ENCODE peak calls at places on chromosomes 16 and 17, in eight cellular contexts. O is transverse colon, Q is Calu3, Y is AG04450, A is IMR-90, C is HCT116, F is activated B cell treated with CpG ODN at 0.5 μM for 24 hours, E is astrocyte of the spinal cord. M is an unnamed sample.

GRCh38 chr17:66414528-66415175 is 112.2 kb downstream of the PRKCA start:
- DNase-seq in O (no peak), Q (no peak), Y (no peak), A (no peak), C (no peak), F (no peak), E (no peak), M (no peak)

GRCh38 chr17:18129041-18129502 is 20.5 kb downstream of the MYO15A start:
- DNase-seq in O (no peak), Q (peak), Y (peak), A (peak), C (no peak), F (no peak), E (peak), M (no peak)

GRCh38 chr16:50602531-50603205 is 54.5 kb downstream of the NKD1 start:
- DNase-seq in O (peak), Q (no peak), Y (no peak), A (no peak), C (no peak), F (no peak), E (no peak), M (peak)

GRCh38 chr16:54928016-54928356 is 2.7 kb upstream of the IRX5 start:
- DNase-seq in O (no peak), Q (peak), Y (no peak), A (no peak), C (no peak), F (no peak), E (peak), M (peak)

GRCh38 chr16:1979271-1980025 is 1.8 kb downstream of the NOXO1 start:
- DNase-seq in O (peak), Q (peak), Y (no peak), A (no peak), C (no peak), F (no peak), E (no peak), M (peak)

GRCh38 chr17:77356690-77357201 is 216.0 kb downstream of the SEC14L1 start:
- DNase-seq in O (no peak), Q (no peak), Y (no peak), A (no peak), C (no peak), F (no peak), E (no peak), M (no peak)

GRCh38 chr17:73595068-73595865 is 49.0 kb downstream of the SDK2 start:
- DNase-seq in O (peak), Q (peak), Y (no peak), A (no peak), C (no peak), F (peak), E (no peak), M (peak)

GRCh38 chr16:87834668-87835473 is 34.4 kb downstream of the SLC7A5 start:
- DNase-seq in O (no peak), Q (no peak), Y (no peak), A (peak), C (no peak), F (no peak), E (peak), M (no peak)

GRCh38 chr17:31392856-31393748 is 1.6 kb downstream of the RAB11FIP4 start:
- DNase-seq in O (no peak), Q (no peak), Y (no peak), A (no peak), C (no peak), F (peak), E (no peak), M (no peak)

GRCh38 chr17:73657473-73658116 is 13.3 kb upstream of the SDK2 start:
- DNase-seq in O (peak), Q (peak), Y (no peak), A (no peak), C (peak), F (no peak), E (no peak), M (peak)

DNA sequence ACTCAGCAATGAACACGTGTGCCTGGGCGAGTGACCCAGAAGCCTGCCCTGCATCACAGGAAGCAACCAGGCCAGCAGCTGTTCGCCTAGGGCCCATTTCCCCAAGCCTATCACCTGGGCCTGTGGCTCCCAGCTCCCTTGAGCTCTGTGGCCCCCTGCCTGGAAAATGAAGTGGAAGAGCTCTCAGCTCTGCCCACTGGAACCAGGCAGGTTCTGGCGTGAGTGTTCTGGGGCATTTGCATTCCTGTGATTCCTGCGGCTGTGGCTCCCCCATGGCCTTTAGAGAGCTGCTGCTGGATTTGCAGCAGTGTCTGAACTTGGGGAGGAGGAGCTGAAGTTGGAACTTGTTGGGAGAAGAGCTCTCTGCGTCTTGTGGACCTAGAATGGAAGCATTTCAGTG is 22.8 kb downstream of the PGS1 start:
- DNase-seq in O (no peak), Q (no peak), Y (no peak), A (peak), C (no peak), F (no peak), E (peak), M (no peak)
- TF ChIP-seq CTCF in O (no peak), Q (no peak), Y (no peak), A (no peak), C (no peak), F (no peak), E (no peak), M (no peak)

DNA sequence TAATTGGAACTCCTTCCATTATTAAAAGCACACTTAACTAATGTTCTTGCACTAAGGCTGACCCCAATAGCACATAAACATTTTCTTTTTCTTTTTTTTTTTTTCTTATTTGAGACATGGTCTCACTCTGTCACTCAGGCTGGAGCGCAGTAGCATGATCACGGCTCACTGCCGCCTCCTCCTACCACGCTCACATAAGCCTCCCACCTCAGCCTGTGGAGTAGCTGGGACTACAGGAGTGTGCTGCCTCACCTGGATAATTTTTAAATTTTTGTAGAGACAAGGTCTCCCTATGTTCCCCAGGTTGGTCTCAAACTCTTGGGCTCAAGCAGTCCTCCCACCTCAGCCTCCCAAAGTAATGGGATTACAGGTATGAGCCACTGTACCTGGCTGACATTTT is 1.2 kb upstream of the ZNF652 start:
- DNase-seq in O (no peak), Q (no peak), Y (no peak), A (no peak), C (no peak), F (no peak), E (no peak), M (no peak)
- TF ChIP-seq CTCF in O (no peak), Q (no peak), Y (no peak), A (no peak), C (no peak), F (no peak), E (no peak), M (no peak)

GRCh38 chr17:39071573-39071972 is 79.9 kb downstream of the PLXDC1 start:
- DNase-seq in O (no peak), Q (no peak), Y (no peak), A (no peak), C (no peak), F (no peak), E (no peak), M (no peak)

GRCh38 chr17:39073353-39073752 is 78.1 kb downstream of the PLXDC1 start:
- DNase-seq in O (no peak), Q (no peak), Y (no peak), A (no peak), C (no peak), F (no peak), E (no peak), M (no peak)

GRCh38 chr17:39073916-39074315 is 77.5 kb downstream of the PLXDC1 start:
- DNase-seq in O (no peak), Q (no peak), Y (no peak), A (no peak), C (no peak), F (no peak), E (no peak), M (no peak)

GRCh38 chr17:39064814-39065213 is 86.6 kb downstream of the PLXDC1 start:
- DNase-seq in O (no peak), Q (no peak), Y (no peak), A (no peak), C (no peak), F (no peak), E (no peak), M (no peak)

GRCh38 chr17:39069114-39069756 is 82.2 kb downstream of the PLXDC1 start:
- DNase-seq in O (no peak), Q (peak), Y (no peak), A (peak), C (no peak), F (no peak), E (peak), M (peak)
- TF ChIP-seq CTCF in O (peak), Q (peak), Y (peak), A (peak), C (peak), F (no peak), E (peak), M (peak)

DNA sequence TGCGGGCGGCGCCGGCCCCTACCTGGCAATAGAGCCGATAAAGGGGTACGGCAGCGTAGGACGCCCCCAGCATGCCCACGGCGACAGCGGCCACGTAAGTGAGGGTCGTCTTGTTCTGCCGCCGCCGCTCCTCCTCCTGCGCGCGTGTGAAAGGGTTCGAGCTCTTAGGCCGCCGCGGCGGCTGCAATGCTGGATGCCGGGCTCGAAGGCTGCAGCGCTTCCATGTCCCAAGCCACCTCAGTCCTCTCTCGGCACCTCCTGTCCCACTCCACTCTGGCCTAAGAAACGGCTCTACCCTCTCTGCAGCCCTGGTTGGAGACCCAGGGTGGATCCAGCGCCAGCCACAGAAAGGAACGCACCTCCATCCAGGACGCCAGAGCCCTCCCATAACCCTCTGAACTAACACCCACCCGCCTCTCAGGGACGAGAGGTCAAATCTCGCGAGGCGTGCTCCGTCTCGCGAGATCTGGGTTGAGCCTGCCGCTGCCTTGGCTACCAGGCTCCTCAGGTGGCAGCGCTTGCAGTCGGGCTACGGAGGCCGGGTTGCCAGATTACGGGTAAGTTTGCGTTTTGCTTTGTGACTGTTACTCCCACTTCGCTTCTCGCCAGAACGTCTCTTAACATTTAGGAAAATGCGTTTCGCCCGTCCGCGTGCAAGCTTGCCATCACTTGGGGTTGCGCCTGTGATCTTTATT is at the start of the genes COX11 and STXBP4:
- DNase-seq in O (peak), Q (peak), Y (peak), A (peak), C (peak), F (peak), E (peak), M (peak)
- TF ChIP-seq CTCF in O (peak), Q (no peak), Y (peak), A (no peak), C (no peak), F (no peak), E (peak), M (peak)

GRCh38 chr17:82915010-82915696 is 75.3 kb upstream of the ZNF750 start:
- DNase-seq in O (no peak), Q (no peak), Y (no peak), A (no peak), C (no peak), F (no peak), E (no peak), M (no peak)
- TF ChIP-seq CTCF in O (no peak), Q (no peak), Y (no peak), A (peak), C (peak), F (no peak), E (peak), M (no peak)

GRCh38 chr17:3907483-3908216 is 8.6 kb downstream of the P2RX1 start:
- DNase-seq in O (no peak), Q (no peak), Y (no peak), A (no peak), C (no peak), F (no peak), E (no peak), M (peak)
- TF ChIP-seq CTCF in O (peak), Q (no peak), Y (peak), A (peak), C (peak), F (no peak), E (peak), M (peak)

GRCh38 chr16:543301-544164 is 16.0 kb downstream of the CAPN15 start:
- DNase-seq in O (no peak), Q (no peak), Y (no peak), A (no peak), C (no peak), F (no peak), E (no peak), M (no peak)

GRCh38 chr16:549544-550263 is 10.5 kb upstream of the PRR35 start:
- DNase-seq in O (no peak), Q (no peak), Y (no peak), A (no peak), C (no peak), F (no peak), E (no peak), M (no peak)

GRCh38 chr16:544517-544916 is 15.7 kb upstream of the PRR35 start:
- DNase-seq in O (no peak), Q (no peak), Y (no peak), A (no peak), C (no peak), F (no peak), E (no peak), M (no peak)

GRCh38 chr16:548586-548985 is 11.6 kb upstream of the PRR35 start:
- DNase-seq in O (no peak), Q (no peak), Y (no peak), A (no peak), C (no peak), F (no peak), E (no peak), M (no peak)

DNA sequence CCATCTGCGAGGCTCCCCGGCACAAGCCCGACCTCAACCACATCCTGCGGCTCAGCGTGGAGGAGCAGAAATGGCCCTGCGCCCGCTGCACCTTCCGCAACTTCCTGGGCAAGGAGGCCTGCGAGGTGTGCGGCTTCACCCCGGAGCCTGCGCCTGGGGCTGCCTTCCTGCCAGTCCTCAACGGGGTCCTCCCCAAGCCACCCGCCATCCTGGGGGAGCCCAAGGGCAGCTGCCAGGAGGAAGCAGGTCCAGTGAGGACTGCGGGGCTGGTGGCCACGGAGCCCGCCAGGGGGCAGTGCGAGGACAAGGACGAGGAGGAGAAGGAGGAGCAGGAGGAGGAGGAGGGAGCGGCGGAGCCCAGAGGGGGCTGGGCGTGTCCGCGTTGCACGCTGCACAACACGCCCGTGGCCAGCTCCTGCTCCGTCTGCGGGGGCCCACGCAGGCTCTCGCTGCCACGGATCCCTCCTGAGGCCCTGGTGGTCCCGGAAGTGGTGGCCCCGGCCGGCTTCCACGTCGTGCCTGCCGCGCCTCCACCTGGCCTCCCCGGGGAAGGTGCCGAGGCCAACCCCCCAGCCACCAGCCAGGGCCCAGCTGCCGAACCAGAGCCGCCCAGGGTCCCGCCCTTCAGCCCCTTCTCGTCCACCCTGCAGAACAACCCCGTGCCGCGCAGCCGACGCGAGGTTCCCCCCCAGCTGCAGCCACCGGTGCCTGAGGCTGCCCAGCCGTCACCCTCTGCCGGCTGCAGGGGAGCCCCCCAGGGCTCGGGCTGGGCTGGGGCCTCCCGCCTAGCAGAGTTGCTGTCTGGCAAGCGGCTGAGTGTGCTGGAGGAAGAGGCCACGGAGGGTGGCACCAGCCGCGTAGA is 13.1 kb upstream of the PRR35 start:
- DNase-seq in O (peak), Q (no peak), Y (no peak), A (peak), C (no peak), F (no peak), E (no peak), M (peak)
- TF ChIP-seq CTCF in O (peak), Q (no peak), Y (peak), A (peak), C (no peak), F (no peak), E (peak), M (no peak)